ENCODE peak calls at places on chromosome 20, in five cellular contexts. One of them, this sample, is unnamed.

GRCh38 chr20:54995021-54995420 is 519.6 kb downstream of the DOK5 start:
- DNase-seq in uterus: no peak
- DNase-seq in right atrium auricular region: no peak
- DNase-seq in psoas muscle: no peak
- DNase-seq in fibroblast of lung: peak
- DNase-seq in this sample: no peak

GRCh38 chr20:64101731-64102621 is 5.4 kb downstream of the NPBWR2 start:
- DNase-seq in psoas muscle: peak
- DNase-seq in right atrium auricular region: no peak
- DNase-seq in fibroblast of lung: no peak
- DNase-seq in uterus: no peak
- DNase-seq in this sample: peak

GRCh38 chr20:22890605-22891300 is 144.4 kb upstream of the SSTR4 start:
- DNase-seq in psoas muscle: no peak
- DNase-seq in fibroblast of lung: no peak
- DNase-seq in right atrium auricular region: no peak
- DNase-seq in uterus: no peak
- DNase-seq in this sample: no peak

GRCh38 chr20:23655551-23656211 is 17.9 kb upstream of the CST3 start:
- DNase-seq in fibroblast of lung: no peak
- DNase-seq in uterus: no peak
- DNase-seq in right atrium auricular region: peak
- DNase-seq in psoas muscle: peak
- DNase-seq in this sample: no peak

GRCh38 chr20:19937651-19938420 is 79.3 kb upstream of the NAA20 start:
- DNase-seq in fibroblast of lung: no peak
- DNase-seq in right atrium auricular region: no peak
- DNase-seq in uterus: no peak
- DNase-seq in psoas muscle: no peak
- DNase-seq in this sample: no peak

GRCh38 chr20:905396-905961 is 10.7 kb downstream of the ANGPT4 start:
- DNase-seq in right atrium auricular region: no peak
- DNase-seq in psoas muscle: no peak
- DNase-seq in fibroblast of lung: no peak
- DNase-seq in uterus: no peak
- DNase-seq in this sample: no peak

GRCh38 chr20:4951299-4951698 is 50.0 kb downstream of the SLC23A2 start:
- DNase-seq in uterus: peak
- DNase-seq in fibroblast of lung: peak
- DNase-seq in right atrium auricular region: peak
- DNase-seq in psoas muscle: no peak
- DNase-seq in this sample: peak

GRCh38 chr20:32018269-32019155 is 8.3 kb downstream of the CCM2L start:
- DNase-seq in right atrium auricular region: no peak
- DNase-seq in psoas muscle: no peak
- DNase-seq in uterus: peak
- DNase-seq in fibroblast of lung: no peak
- DNase-seq in this sample: peak

GRCh38 chr20:23143098-23143497 is 57.0 kb upstream of the CD93 start:
- DNase-seq in right atrium auricular region: peak
- DNase-seq in fibroblast of lung: peak
- DNase-seq in uterus: peak
- DNase-seq in psoas muscle: peak
- DNase-seq in this sample: peak

GRCh38 chr20:31670371-31671228 is 32.9 kb downstream of the COX4I2 start:
- DNase-seq in uterus: peak
- DNase-seq in psoas muscle: peak
- DNase-seq in right atrium auricular region: peak
- DNase-seq in fibroblast of lung: no peak
- DNase-seq in this sample: no peak

GRCh38 chr20:35277531-35278395 is at the start of gene MMP24OS:
- DNase-seq in right atrium auricular region: peak
- DNase-seq in fibroblast of lung: peak
- DNase-seq in psoas muscle: peak
- DNase-seq in uterus: peak
- DNase-seq in this sample: peak

GRCh38 chr20:48335421-48336090 is 492.2 kb downstream of the PREX1 start:
- DNase-seq in fibroblast of lung: peak
- DNase-seq in right atrium auricular region: no peak
- DNase-seq in psoas muscle: no peak
- DNase-seq in uterus: no peak
- DNase-seq in this sample: no peak

GRCh38 chr20:35870541-35871307 is 83.6 kb downstream of the SCAND1 start:
- DNase-seq in psoas muscle: no peak
- DNase-seq in fibroblast of lung: peak
- DNase-seq in uterus: no peak
- DNase-seq in right atrium auricular region: no peak
- DNase-seq in this sample: peak

GRCh38 chr20:15387228-15387627 is 1049.8 kb upstream of the FLRT3 start:
- DNase-seq in psoas muscle: no peak
- DNase-seq in uterus: no peak
- DNase-seq in fibroblast of lung: no peak
- DNase-seq in right atrium auricular region: no peak
- DNase-seq in this sample: no peak

GRCh38 chr20:10672579-10673127 is 1.1 kb downstream of the JAG1 start:
- DNase-seq in fibroblast of lung: peak
- DNase-seq in psoas muscle: peak
- DNase-seq in uterus: peak
- DNase-seq in right atrium auricular region: peak
- DNase-seq in this sample: peak

GRCh38 chr20:38242848-38243449 is 17.6 kb downstream of the KIAA1755 start:
- DNase-seq in fibroblast of lung: no peak
- DNase-seq in psoas muscle: no peak
- DNase-seq in right atrium auricular region: no peak
- DNase-seq in uterus: no peak
- DNase-seq in this sample: no peak

GRCh38 chr20:49675368-49676151 is 38.1 kb downstream of the B4GALT5 start:
- DNase-seq in psoas muscle: no peak
- DNase-seq in uterus: no peak
- DNase-seq in right atrium auricular region: no peak
- DNase-seq in fibroblast of lung: peak
- DNase-seq in this sample: peak

GRCh38 chr20:52102126-52102525 is 89.5 kb downstream of the ZFP64 start:
- DNase-seq in right atrium auricular region: no peak
- DNase-seq in fibroblast of lung: no peak
- DNase-seq in psoas muscle: no peak
- DNase-seq in uterus: no peak
- DNase-seq in this sample: no peak

GRCh38 chr20:62453186-62453808 is 22.5 kb downstream of the GATA5 start:
- DNase-seq in fibroblast of lung: no peak
- DNase-seq in right atrium auricular region: no peak
- DNase-seq in uterus: no peak
- DNase-seq in psoas muscle: no peak
- DNase-seq in this sample: no peak

GRCh38 chr20:62577447-62577846 is 64.9 kb upstream of the SLCO4A1 start:
- DNase-seq in psoas muscle: peak
- DNase-seq in fibroblast of lung: no peak
- DNase-seq in right atrium auricular region: no peak
- DNase-seq in uterus: no peak
- DNase-seq in this sample: no peak

GRCh38 chr20:723756-724155 is 44.5 kb downstream of the SLC52A3 start:
- DNase-seq in right atrium auricular region: no peak
- DNase-seq in uterus: no peak
- DNase-seq in fibroblast of lung: no peak
- DNase-seq in psoas muscle: no peak
- DNase-seq in this sample: peak

GRCh38 chr20:62938105-62938888 is at the start of gene GID8:
- DNase-seq in right atrium auricular region: no peak
- DNase-seq in psoas muscle: peak
- DNase-seq in fibroblast of lung: peak
- DNase-seq in uterus: no peak
- DNase-seq in this sample: peak

GRCh38 chr20:34141293-34141692 is 29.2 kb upstream of the EIF2S2 start:
- DNase-seq in psoas muscle: no peak
- DNase-seq in fibroblast of lung: no peak
- DNase-seq in uterus: no peak
- DNase-seq in right atrium auricular region: no peak
- DNase-seq in this sample: no peak

GRCh38 chr20:49480236-49480635 is 2.2 kb downstream of the KCNB1 start:
- DNase-seq in right atrium auricular region: no peak
- DNase-seq in fibroblast of lung: no peak
- DNase-seq in psoas muscle: no peak
- DNase-seq in uterus: no peak
- DNase-seq in this sample: no peak

GRCh38 chr20:62258499-62259293 is 20.4 kb downstream of the OSBPL2 start:
- DNase-seq in psoas muscle: peak
- DNase-seq in fibroblast of lung: peak
- DNase-seq in right atrium auricular region: peak
- DNase-seq in uterus: no peak
- DNase-seq in this sample: peak

GRCh38 chr20:49798718-49799117 is 13.9 kb upstream of the SLC9A8 start:
- DNase-seq in right atrium auricular region: no peak
- DNase-seq in fibroblast of lung: no peak
- DNase-seq in uterus: no peak
- DNase-seq in psoas muscle: no peak
- DNase-seq in this sample: no peak

GRCh38 chr20:46087161-46087560 is 2.6 kb downstream of the NCOA5 start:
- DNase-seq in fibroblast of lung: peak
- DNase-seq in psoas muscle: no peak
- DNase-seq in right atrium auricular region: no peak
- DNase-seq in uterus: no peak
- DNase-seq in this sample: no peak

GRCh38 chr20:38764563-38765355 is 16.5 kb downstream of the ACTR5 start:
- DNase-seq in uterus: no peak
- DNase-seq in psoas muscle: no peak
- DNase-seq in fibroblast of lung: peak
- DNase-seq in right atrium auricular region: no peak
- DNase-seq in this sample: peak

GRCh38 chr20:36872857-36873256 is 3.1 kb upstream of the TLDC2 start:
- DNase-seq in right atrium auricular region: no peak
- DNase-seq in uterus: no peak
- DNase-seq in fibroblast of lung: no peak
- DNase-seq in psoas muscle: peak
- DNase-seq in this sample: no peak

GRCh38 chr20:34022154-34022842 is 28.6 kb downstream of the RALY start:
- DNase-seq in uterus: no peak
- DNase-seq in fibroblast of lung: no peak
- DNase-seq in right atrium auricular region: no peak
- DNase-seq in psoas muscle: no peak
- DNase-seq in this sample: peak

GRCh38 chr20:45359069-45359405 is 3.9 kb upstream of the SYS1 start:
- DNase-seq in fibroblast of lung: peak
- DNase-seq in psoas muscle: peak
- DNase-seq in right atrium auricular region: peak
- DNase-seq in uterus: peak
- DNase-seq in this sample: no peak

GRCh38 chr20:44571367-44571766 is 11.0 kb upstream of the PKIG start:
- DNase-seq in psoas muscle: no peak
- DNase-seq in fibroblast of lung: peak
- DNase-seq in uterus: no peak
- DNase-seq in right atrium auricular region: no peak
- DNase-seq in this sample: no peak

GRCh38 chr20:38290829-38291581 is 13.0 kb upstream of the BPI start:
- DNase-seq in right atrium auricular region: peak
- DNase-seq in psoas muscle: peak
- DNase-seq in uterus: no peak
- DNase-seq in fibroblast of lung: peak
- DNase-seq in this sample: peak

GRCh38 chr20:16098890-16099639 is 474.2 kb downstream of the KIF16B start:
- DNase-seq in uterus: no peak
- DNase-seq in fibroblast of lung: no peak
- DNase-seq in psoas muscle: no peak
- DNase-seq in right atrium auricular region: no peak
- DNase-seq in this sample: no peak

DNA sequence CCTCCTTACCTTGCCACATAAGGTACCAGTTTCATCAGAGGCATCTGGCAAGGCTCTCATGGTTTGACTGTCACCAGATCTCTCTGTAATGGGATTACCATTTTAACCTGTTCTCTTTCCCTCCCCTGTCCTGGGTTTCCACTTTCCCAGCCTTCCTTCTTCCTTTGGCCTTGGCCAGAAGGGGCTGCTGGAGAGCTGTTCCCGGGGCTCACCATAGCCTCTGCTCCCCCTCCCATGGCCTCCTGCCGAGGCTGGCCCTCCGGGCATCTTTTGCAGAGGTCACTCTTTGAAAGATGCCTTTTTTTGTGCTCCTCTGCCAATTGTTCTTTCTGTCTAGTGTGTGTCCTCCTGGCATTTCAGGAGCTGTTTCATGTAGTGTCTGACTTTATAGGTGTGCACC is 100.7 kb upstream of the SCP2D1 start:
- DNase-seq in right atrium auricular region: no peak
- DNase-seq in uterus: no peak
- DNase-seq in psoas muscle: no peak
- DNase-seq in fibroblast of lung: no peak
- DNase-seq in this sample: no peak
- H3K27ac ChIP-seq in right atrium auricular region: no peak
- H3K27ac ChIP-seq in uterus: no peak
- H3K27ac ChIP-seq in psoas muscle: no peak
- H3K27ac ChIP-seq in fibroblast of lung: no peak
- H3K27ac ChIP-seq in this sample: no peak

GRCh38 chr20:25695532-25696383 is 895 bp downstream of the ZNF337 start:
- DNase-seq in uterus: peak
- DNase-seq in psoas muscle: no peak
- DNase-seq in fibroblast of lung: peak
- DNase-seq in right atrium auricular region: no peak
- DNase-seq in this sample: peak

GRCh38 chr20:25697132-25697446 is 436 bp upstream of the ZNF337 start:
- DNase-seq in uterus: no peak
- DNase-seq in fibroblast of lung: no peak
- DNase-seq in right atrium auricular region: no peak
- DNase-seq in psoas muscle: no peak
- DNase-seq in this sample: no peak

GRCh38 chr20:25696384-25697131 is at the start of gene ZNF337:
- DNase-seq in uterus: peak
- DNase-seq in fibroblast of lung: peak
- DNase-seq in psoas muscle: peak
- DNase-seq in right atrium auricular region: peak
- DNase-seq in this sample: peak

GRCh38 chr20:25692499-25692898 is 4.2 kb downstream of the ZNF337 start:
- DNase-seq in right atrium auricular region: no peak
- DNase-seq in uterus: no peak
- DNase-seq in fibroblast of lung: no peak
- DNase-seq in psoas muscle: no peak
- DNase-seq in this sample: no peak
- TF ChIP-seq CTCF in right atrium auricular region: no peak
- TF ChIP-seq CTCF in uterus: no peak
- TF ChIP-seq CTCF in fibroblast of lung: no peak
- TF ChIP-seq CTCF in psoas muscle: no peak
- TF ChIP-seq CTCF in this sample: no peak

DNA sequence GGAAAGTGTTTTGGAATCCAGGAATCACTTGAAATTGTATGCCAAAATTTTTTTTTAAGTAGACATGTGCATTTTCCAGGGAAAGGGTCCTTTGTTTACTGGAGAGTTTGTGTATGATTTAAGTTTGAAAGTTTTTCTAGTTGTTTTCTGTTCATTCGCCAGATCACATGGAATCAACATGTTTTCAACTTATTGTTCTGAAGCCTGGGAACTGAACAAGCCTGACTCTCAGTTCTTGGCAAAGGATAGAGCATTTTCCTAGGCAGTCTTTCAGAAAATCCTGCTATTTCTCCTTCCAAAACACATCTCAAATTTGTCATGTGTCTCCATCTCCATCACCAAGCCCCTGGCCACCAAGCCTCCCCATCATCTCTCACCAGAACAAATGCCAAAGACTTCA is 374.8 kb downstream of the MAFB start:
- DNase-seq in psoas muscle: no peak
- DNase-seq in uterus: no peak
- DNase-seq in right atrium auricular region: no peak
- DNase-seq in fibroblast of lung: no peak
- DNase-seq in this sample: no peak
- H3K27ac ChIP-seq in psoas muscle: no peak
- H3K27ac ChIP-seq in uterus: peak
- H3K27ac ChIP-seq in right atrium auricular region: no peak
- H3K27ac ChIP-seq in fibroblast of lung: no peak
- H3K27ac ChIP-seq in this sample: no peak

GRCh38 chr20:7272512-7272911 is 505.0 kb downstream of the BMP2 start:
- DNase-seq in uterus: no peak
- DNase-seq in fibroblast of lung: peak
- DNase-seq in right atrium auricular region: no peak
- DNase-seq in psoas muscle: no peak
- DNase-seq in this sample: no peak
- TF ChIP-seq CTCF in uterus: no peak
- TF ChIP-seq CTCF in fibroblast of lung: no peak
- TF ChIP-seq CTCF in right atrium auricular region: no peak
- TF ChIP-seq CTCF in psoas muscle: no peak
- TF ChIP-seq CTCF in this sample: peak